ENCODE peak calls at places on chromosomes 16 and 17, in four cellular contexts. R is neural progenitor cell, W is heart left ventricle, L is IMR-90. N is an unnamed sample.

GRCh38 chr16:57128787-57129389 is 36.5 kb downstream of the CPNE2 start:
- DNase-seq in R (no peak), W (no peak), L (no peak), N (no peak)

GRCh38 chr16:27281285-27281684 is 12.7 kb upstream of the NSMCE1 start:
- DNase-seq in L (no peak), R (no peak), W (no peak), N (no peak)

GRCh38 chr17:7716901-7717755 is at the start of gene DNAH2:
- DNase-seq in R (peak; percentile 98), L (peak; percentile 90), W (peak; percentile 79), N (peak; percentile 89)

GRCh38 chr16:64092284-64092683 is 1029.6 kb downstream of the CDH11 start:
- DNase-seq in R (no peak), W (no peak), L (peak; percentile 65), N (peak; percentile 58)

GRCh38 chr17:31095239-31096105 is 695 bp downstream of the NF1 start:
- DNase-seq in R (peak; percentile 93), W (peak; percentile 51), L (peak; percentile 47), N (peak; percentile 63)

GRCh38 chr16:30896203-30896889 is at the start of gene CTF1:
- DNase-seq in L (peak; percentile 89), R (peak; percentile 92), W (peak; percentile 87), N (peak; percentile 94)

GRCh38 chr17:82664276-82664575 is 16.0 kb upstream of the WDR45B start:
- DNase-seq in L (no peak), R (no peak), W (peak; percentile 16), N (no peak)

GRCh38 chr16:4673387-4674046 is 19.8 kb upstream of the NUDT16L1 start:
- DNase-seq in R (no peak), L (no peak), W (no peak), N (no peak)

GRCh38 chr16:1300664-1301476 is 8.6 kb upstream of the UBE2I start:
- DNase-seq in L (peak; percentile 22), W (peak; percentile 68), R (peak; percentile 84), N (peak; percentile 74)

GRCh38 chr17:31674717-31675349 is 184.2 kb downstream of the COPRS start:
- DNase-seq in R (no peak), L (peak; percentile 80), W (no peak), N (peak; percentile 36)

GRCh38 chr16:11112723-11113348 is 143.2 kb downstream of the SOCS1 start:
- DNase-seq in R (no peak), L (no peak), W (no peak), N (no peak)

GRCh38 chr17:41322264-41322902 is 6.9 kb upstream of the KRTAP17-1 start:
- DNase-seq in W (no peak), R (peak; percentile 44), L (peak; percentile 79), N (peak; percentile 81)

DNA sequence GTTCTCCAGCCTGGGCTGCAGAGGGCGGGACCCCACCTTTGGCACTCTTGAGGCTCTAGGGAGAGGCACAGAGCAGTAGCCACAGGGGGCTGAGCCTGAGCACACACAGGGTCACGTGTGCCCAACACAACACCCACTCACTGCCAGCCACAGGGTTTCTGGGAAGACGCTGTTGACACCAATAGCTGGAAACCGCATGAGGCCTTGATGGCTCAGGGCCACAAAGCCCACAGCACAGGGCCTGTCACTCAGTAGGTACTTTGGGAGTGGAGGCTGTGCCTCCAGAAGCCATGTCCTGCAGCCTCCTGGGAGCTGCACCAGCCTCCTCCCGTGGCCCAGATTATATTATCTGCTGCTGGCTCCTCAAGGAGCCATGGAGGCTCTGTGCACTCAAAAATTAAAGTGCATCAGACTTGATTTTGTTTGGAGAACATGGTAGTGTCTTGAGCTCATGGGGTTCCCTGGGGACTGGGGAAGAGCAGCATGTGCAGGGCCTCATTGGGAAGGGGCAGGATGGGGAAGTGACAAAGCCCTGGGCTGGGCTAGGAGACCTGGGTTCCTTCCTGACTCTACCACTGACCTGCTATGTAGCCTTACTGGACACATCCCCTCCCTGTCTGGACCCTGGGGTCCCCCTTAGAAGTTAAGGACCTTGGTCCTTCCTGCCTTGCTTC is 12.5 kb upstream of the SREBF1 start:
- DNase-seq in W (peak; percentile 84), L (no peak), R (no peak), N (no peak)
- H3K4me1 ChIP-seq in W (peaks cover 26% of the 10 kb centered on the region), L (peaks cover 13% of the 10 kb centered on the region), R (peaks cover 62% of the 10 kb centered on the region), N (peaks cover 51% of the 10 kb centered on the region)

DNA sequence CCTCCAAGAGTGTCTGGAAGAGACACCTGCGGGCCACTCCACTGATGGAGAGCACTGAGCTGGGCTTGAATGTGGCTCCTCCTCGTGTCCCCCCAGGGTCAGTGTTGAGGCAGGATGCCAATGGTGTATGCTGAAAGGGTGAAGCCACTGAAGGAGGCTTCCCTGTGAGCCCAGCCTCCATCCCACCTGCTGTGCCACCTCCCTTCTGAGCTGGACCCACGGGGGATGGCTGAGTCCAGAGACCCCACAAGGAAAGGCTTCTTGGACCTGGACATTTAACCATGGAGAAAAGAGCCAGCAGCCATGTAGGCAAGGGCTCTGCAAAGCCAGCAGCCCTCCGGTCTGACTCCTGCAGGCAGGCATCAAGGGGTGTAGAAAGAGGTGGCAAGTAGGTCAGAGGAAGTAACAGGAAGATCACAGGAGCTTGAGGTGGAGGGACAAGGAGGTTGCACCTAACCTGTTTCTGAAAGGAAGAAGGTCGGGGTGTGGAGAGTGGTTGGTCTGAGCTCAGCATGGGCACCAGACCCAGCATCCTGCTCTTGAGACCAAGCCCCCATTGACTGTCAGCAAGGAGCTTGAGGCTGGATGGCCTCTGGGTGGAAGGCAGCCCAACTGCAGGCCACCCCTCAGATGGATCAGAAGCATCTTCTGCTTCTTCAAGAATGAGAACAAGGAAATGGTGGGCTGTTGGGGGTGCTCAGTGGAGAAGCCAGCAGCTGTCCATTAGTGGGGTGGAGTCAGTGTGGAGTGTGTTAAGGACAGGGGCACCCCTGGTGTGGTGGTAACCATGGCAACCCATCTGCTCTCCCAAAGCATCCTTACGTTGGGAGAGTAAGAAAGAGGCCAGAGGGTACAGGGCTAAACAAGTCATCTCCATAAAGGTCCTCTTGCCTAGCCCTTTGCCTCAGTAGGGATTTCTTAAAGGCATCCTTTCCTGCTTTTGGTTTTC is 80.7 kb downstream of the PLD6 start:
- DNase-seq in L (no peak), W (peak; percentile 15), R (peak; percentile 44), N (no peak)
- H3K4me1 ChIP-seq in L (peaks cover 12% of the 10 kb centered on the region), W (peaks cover 52% of the 10 kb centered on the region), R (peaks cover 12% of the 10 kb centered on the region), N (peaks cover 6% of the 10 kb centered on the region)

DNA sequence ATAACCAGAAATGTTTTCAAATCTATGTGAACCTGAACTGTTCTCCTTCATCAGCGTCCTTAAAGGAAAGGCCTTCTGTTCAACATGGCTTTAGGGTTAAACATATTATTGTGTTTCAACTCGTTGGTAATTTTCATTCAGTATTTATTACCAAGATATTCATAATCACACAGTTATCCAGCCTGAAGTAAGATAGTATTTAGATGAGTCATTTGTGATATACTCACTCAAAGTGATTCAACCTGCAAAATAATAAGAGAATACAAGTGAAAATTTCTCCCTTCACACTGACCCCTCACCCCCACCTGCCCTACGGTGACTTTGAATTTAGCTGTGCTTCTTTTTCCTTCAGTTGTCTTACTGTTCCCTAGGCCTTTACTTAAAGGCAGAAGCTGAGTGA is 3.0 kb downstream of the CYLD start:
- DNase-seq in R (no peak), L (peak; percentile 55), W (no peak), N (no peak)
- H3K4me1 ChIP-seq in R (peaks cover 5% of the 10 kb centered on the region), L (peaks cover 9% of the 10 kb centered on the region), W (peaks cover 22% of the 10 kb centered on the region), N (peaks cover 27% of the 10 kb centered on the region)

GRCh38 chr16:14501331-14502255 is 128.5 kb downstream of the PARN start:
- DNase-seq in L (peak; percentile 94), R (peak; percentile 63), W (peak; percentile 89), N (peak; percentile 94)

GRCh38 chr16:14502256-14502875 is 127.7 kb downstream of the PARN start:
- DNase-seq in L (no peak), W (no peak), R (no peak), N (no peak)

GRCh38 chr16:14500791-14501190 is 129.3 kb downstream of the PARN start:
- DNase-seq in L (peak; percentile 60), W (no peak), R (no peak), N (peak; percentile 31)

GRCh38 chr16:14505846-14506245 is 124.2 kb downstream of the PARN start:
- DNase-seq in L (peak; percentile 79), W (no peak), R (no peak), N (no peak)

DNA sequence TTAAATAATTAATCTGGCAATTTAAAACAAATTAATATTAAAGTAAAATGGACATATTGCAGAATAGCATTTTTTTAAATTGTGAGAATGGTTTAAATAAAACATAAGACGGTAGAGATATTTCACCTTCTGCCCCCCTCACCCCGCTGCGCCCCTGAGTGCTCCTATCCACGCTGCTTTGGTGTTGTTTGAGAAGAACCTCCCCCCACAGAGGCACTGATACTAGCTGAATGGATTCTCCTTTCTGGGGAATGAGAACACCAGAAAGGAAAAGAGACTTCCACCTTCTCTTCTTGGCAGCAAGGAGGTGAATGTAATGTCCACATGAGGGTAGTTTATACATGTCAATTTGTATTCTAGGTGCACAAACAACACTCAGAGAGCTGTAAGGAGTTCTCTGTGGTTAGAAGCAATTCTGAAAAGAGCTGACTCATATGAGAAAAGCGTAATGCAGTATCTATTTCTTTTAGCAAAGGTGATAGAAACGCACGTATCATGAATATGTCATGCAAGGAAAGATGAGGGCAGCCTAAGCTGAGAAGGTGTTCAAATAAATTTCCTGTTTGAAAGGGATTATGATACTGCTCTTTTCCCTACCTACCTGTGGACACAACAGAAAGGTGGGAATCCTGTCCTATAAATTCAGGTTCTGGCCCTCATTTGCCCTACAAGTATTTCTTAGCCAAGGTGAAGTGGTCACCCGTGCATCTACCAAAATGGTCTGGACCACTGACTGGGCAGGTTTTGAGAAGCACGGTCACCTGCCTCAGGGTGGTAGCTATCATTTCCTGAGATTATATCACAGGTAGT is 126.9 kb downstream of the PARN start:
- DNase-seq in L (peak; percentile 76), R (no peak), W (no peak), N (no peak)
- H3K4me1 ChIP-seq in L (peaks cover 25% of the 10 kb centered on the region), R (peaks cover 20% of the 10 kb centered on the region), W (peaks cover 19% of the 10 kb centered on the region), N (peaks cover 57% of the 10 kb centered on the region)

DNA sequence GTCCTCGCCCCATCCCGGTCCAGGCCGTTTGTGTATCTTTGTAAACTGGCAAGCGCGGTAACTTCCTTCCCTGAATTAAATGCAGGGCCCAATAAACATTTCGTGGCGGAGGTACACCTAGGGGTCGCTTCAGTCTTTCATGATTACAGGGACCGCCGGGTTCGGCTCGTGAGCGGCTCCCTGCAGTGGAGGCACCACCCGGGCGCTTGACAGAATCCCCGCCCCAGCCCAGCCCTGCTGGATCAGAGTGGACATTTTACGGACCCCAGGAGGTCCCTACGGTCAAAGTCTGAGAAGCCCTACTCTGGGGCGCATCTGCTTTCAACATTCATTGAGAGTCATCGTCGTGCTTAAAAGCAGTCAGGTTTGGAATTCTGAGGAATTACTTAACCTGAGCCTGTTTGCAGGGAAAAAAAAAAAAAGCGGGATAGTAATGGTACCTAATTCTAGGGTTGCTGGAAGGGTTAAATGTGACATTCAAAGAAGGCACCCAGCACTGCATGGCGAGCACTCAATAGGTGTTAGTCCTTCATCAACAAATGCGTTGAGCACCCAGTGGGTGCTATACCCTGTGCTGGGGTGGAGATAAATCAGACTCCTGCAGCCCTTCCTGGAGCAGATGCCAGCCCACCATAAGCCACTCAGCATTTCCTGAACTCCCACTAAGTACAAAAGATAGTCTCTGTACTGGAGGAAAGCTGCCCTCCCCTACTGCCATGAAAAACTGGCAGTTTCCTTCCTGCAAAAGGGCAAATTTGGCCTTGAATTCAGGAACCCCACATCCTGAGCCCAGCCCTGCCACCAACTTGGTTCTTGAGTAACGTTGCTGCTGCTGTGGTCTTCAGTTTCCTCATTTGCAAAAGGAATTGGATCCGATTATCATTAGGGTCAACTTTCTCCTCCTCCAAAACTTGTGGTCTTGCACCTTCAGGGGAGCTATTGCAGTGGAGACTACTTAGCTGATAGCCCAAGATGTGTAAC is 658 bp upstream of the DUSP3 start:
- DNase-seq in R (peak; percentile 56), W (peak; percentile 52), L (peak; percentile 25), N (no peak)
- H3K4me1 ChIP-seq in R (peaks cover 5% of the 10 kb centered on the region), W (peaks cover 32% of the 10 kb centered on the region), L (peaks cover 6% of the 10 kb centered on the region), N (peaks cover 13% of the 10 kb centered on the region)

DNA sequence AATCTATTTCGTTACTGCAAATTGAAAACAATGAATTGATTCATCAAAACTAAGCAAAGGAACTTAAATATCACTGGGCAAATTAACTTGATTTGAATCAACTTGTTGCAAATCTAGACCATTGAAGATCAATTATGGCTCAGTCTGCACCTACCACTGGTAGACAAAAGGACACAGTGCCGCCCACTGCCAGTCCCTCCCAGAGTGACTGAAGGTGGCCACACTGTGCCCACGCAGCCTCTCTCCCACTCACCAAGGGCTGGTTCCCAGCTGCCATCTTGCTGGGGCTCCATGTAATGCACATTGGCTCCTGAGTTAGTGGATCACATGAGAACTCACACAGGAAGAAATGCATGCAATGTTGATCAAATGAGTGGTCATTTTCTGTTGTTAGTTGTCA is 78.1 kb downstream of the PLXDC1 start:
- DNase-seq in L (no peak), W (no peak), R (no peak), N (no peak)
- H3K4me1 ChIP-seq in L (no peaks in the 10 kb centered on the region), W (no peaks in the 10 kb centered on the region), R (peaks cover 9% of the 10 kb centered on the region), N (no peaks in the 10 kb centered on the region)

N was measured in adipocyte.